ENCODE peak calls at places on chromosomes 1 and 21, in four cellular contexts. N, G, F and S are unnamed samples.

GRCh38 chr1:12278998-12279397 is 49.2 kb downstream of the VPS13D start:
- DNase-seq in N (no peak), G (no peak), F (no peak), S (no peak)

GRCh38 chr1:118338991-118339390 is 154.0 kb upstream of the SPAG17 start:
- DNase-seq in N (no peak), G (no peak), F (no peak), S (no peak)

GRCh38 chr1:76269175-76269574 is 194.6 kb downstream of the ST6GALNAC3 start:
- DNase-seq in N (no peak), G (no peak), F (no peak), S (no peak)

GRCh38 chr1:93577536-93578432 is 103.9 kb downstream of the BCAR3 start:
- DNase-seq in N (no peak), G (no peak), F (no peak), S (no peak)

GRCh38 chr1:8787218-8787617 is 30.2 kb downstream of the RERE start:
- DNase-seq in N (no peak), G (no peak), F (no peak), S (no peak)

GRCh38 chr21:45997495-45998275 is 16.1 kb downstream of the COL6A1 start:
- DNase-seq in N (no peak), G (no peak), F (no peak), S (no peak)

GRCh38 chr1:189696297-189696696 is 781.4 kb downstream of the BRINP3 start:
- DNase-seq in N (no peak), G (no peak), F (no peak), S (no peak)

GRCh38 chr1:13687361-13687760 is 12.6 kb upstream of the PRDM2 start:
- DNase-seq in N (no peak), G (no peak), F (no peak), S (no peak)

GRCh38 chr1:76237201-76237600 is 162.7 kb downstream of the ST6GALNAC3 start:
- DNase-seq in N (no peak), G (no peak), F (no peak), S (no peak)

GRCh38 chr1:151513626-151514101 is 2.5 kb downstream of the CGN start:
- DNase-seq in N (no peak), G (peak; percentile 76), F (no peak), S (no peak)

GRCh38 chr1:246748006-246748405 is 23.8 kb downstream of the SCCPDH start:
- DNase-seq in N (no peak), G (no peak), F (no peak), S (no peak)

GRCh38 chr1:208216062-208216461 is 28.1 kb downstream of the PLXNA2 start:
- DNase-seq in N (no peak), G (no peak), F (no peak), S (no peak)

GRCh38 chr1:246750752-246751151 is 26.5 kb downstream of the SCCPDH start:
- DNase-seq in N (no peak), G (no peak), F (no peak), S (no peak)

GRCh38 chr21:45209046-45209445 is 78.6 kb downstream of the POFUT2 start:
- DNase-seq in N (no peak), G (no peak), F (no peak), S (no peak)

GRCh38 chr21:18275740-18276139 is 31.1 kb downstream of the CHODL start:
- DNase-seq in N (no peak), G (no peak), F (no peak), S (no peak)

GRCh38 chr21:38912355-38912619 is 106.6 kb downstream of the ETS2 start:
- DNase-seq in N (no peak), G (no peak), F (no peak), S (no peak)

GRCh38 chr1:180188103-180188506 is 33.4 kb downstream of the QSOX1 start:
- DNase-seq in N (no peak), G (peak; percentile 41), F (no peak), S (peak; percentile 59)

GRCh38 chr1:107076846-107077245 is 20.4 kb downstream of the PRMT6 start:
- DNase-seq in N (no peak), G (no peak), F (peak; percentile 10), S (peak; percentile 6)

GRCh38 chr21:28636988-28637691 is 355.5 kb downstream of the LTN1 start:
- DNase-seq in N (no peak), G (no peak), F (no peak), S (no peak)

GRCh38 chr1:163147019-163147418 is 55.7 kb downstream of the RGS5 start:
- DNase-seq in N (no peak), G (no peak), F (no peak), S (no peak)

GRCh38 chr21:45386336-45386727 is 18.6 kb upstream of the COL18A1 start:
- DNase-seq in N (no peak), G (no peak), F (no peak), S (no peak)

GRCh38 chr1:117237701-117238413 is 27.1 kb upstream of the VTCN1 start:
- DNase-seq in N (no peak), G (no peak), F (no peak), S (peak; percentile 27)

GRCh38 chr1:152448095-152448494 is 34.0 kb upstream of the CRNN start:
- DNase-seq in N (no peak), G (no peak), F (no peak), S (no peak)

GRCh38 chr1:201128962-201129361 is 2.0 kb upstream of the ASCL5 start:
- DNase-seq in N (no peak), G (no peak), F (no peak), S (no peak)

GRCh38 chr21:32096411-32096810 is 182.4 kb downstream of the MIS18A start:
- DNase-seq in N (no peak), G (peak; percentile 13), F (peak; percentile 34), S (peak; percentile 56)

GRCh38 chr1:248755505-248755904 is at the start of gene LYPD8:
- DNase-seq in N (no peak), G (no peak), F (no peak), S (no peak)

GRCh38 chr1:11806307-11806936 is 431 bp downstream of the CLCN6 start:
- DNase-seq in N (no peak), G (no peak), F (no peak), S (no peak)

GRCh38 chr1:59752556-59753412 is 62.0 kb upstream of the HOOK1 start:
- DNase-seq in N (peak; percentile 28), G (no peak), F (no peak), S (no peak)

GRCh38 chr1:109137959-109138757 is 24.2 kb downstream of the ELAPOR1 start:
- DNase-seq in N (no peak), G (no peak), F (no peak), S (no peak)

GRCh38 chr21:15742052-15742451 is 12.3 kb downstream of the USP25 start:
- DNase-seq in N (no peak), G (peak; percentile 81), F (no peak), S (no peak)

GRCh38 chr1:81437213-81437612 is 363.5 kb upstream of the ADGRL2 start:
- DNase-seq in N (no peak), G (no peak), F (no peak), S (no peak)
- TF ChIP-seq ZNF274 in N (no peak), G (no peak), F (no peak), S (no peak)

GRCh38 chr21:42089665-42090310 is 18.7 kb downstream of the UMODL1 start:
- DNase-seq in N (no peak), G (no peak), F (no peak), S (no peak)

GRCh38 chr21:42086969-42087368 is 15.9 kb downstream of the UMODL1 start:
- DNase-seq in N (no peak), G (no peak), F (no peak), S (no peak)

GRCh38 chr21:42088658-42089057 is 17.5 kb downstream of the UMODL1 start:
- DNase-seq in N (no peak), G (no peak), F (no peak), S (no peak)

GRCh38 chr21:42089093-42089631 is 18.0 kb downstream of the UMODL1 start:
- DNase-seq in N (no peak), G (no peak), F (no peak), S (no peak)

DNA sequence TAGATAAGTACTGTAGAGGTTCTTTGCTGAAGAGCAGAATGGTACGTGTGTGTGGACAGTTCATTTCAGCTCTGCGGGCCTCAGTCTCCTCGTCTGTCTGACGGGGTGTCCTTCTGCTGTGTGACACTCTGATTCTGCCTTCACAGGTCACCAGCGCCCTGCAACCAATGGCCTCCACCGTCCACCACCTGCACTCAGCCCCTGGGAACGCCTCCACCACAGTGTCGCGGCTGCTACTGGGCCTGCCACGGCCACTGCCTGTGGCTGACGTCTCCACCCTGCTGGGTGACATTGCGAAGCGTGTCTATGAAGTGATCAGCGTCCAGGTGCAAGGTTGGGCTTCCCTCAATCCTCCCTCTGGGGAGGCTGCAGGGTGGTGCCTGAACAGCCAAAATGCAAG is 17.0 kb downstream of the UMODL1 start:
- DNase-seq in N (no peak), G (no peak), F (no peak), S (no peak)
- TF ChIP-seq YY1 in N (no peak), G (no peak), F (no peak), S (no peak)

GRCh38 chr1:225767591-225768540 is 9.8 kb upstream of the SRP9 start:
- DNase-seq in N (no peak), G (peak; percentile 94), F (no peak), S (no peak)
- TF ChIP-seq SUZ12 in N (no peak), G (no peak), F (no peak), S (no peak)

GRCh38 chr1:24913274-24913604 is 16.8 kb downstream of the RUNX3 start:
- DNase-seq in N (no peak), G (no peak), F (no peak), S (no peak)

GRCh38 chr1:24912359-24913273 is 17.5 kb downstream of the RUNX3 start:
- DNase-seq in N (no peak), G (no peak), F (no peak), S (no peak)

GRCh38 chr1:24915819-24916602 is 14.1 kb downstream of the RUNX3 start:
- DNase-seq in N (no peak), G (peak; percentile 65), F (no peak), S (no peak)

GRCh38 chr1:24913616-24914225 is 16.4 kb downstream of the RUNX3 start:
- DNase-seq in N (no peak), G (no peak), F (no peak), S (no peak)

GRCh38 chr1:24914226-24915069 is 15.6 kb downstream of the RUNX3 start:
- DNase-seq in N (no peak), G (peak; percentile 53), F (no peak), S (no peak)
- TF ChIP-seq ZNF274 in N (no peak), G (no peak), F (no peak), S (no peak)